ENCODE peak calls at places on chromosomes 1 and 21, in five cellular contexts. One of them, this sample, is unnamed.

GRCh38 chr1:34806396-34806795 is 13.6 kb downstream of the GJA4 start:
- DNase-seq in fibroblast of lung: no peak
- DNase-seq in GM12864: no peak
- DNase-seq in fibroblast of mammary gland: no peak
- DNase-seq in breast epithelium: no peak
- DNase-seq in this sample: no peak

GRCh38 chr1:54278941-54279422 is 79.0 kb downstream of the MRPL37 start:
- DNase-seq in fibroblast of lung: peak; percentile 28
- DNase-seq in GM12864: no peak
- DNase-seq in fibroblast of mammary gland: no peak
- DNase-seq in breast epithelium: no peak
- DNase-seq in this sample: no peak

GRCh38 chr1:98119793-98120192 is 199.0 kb upstream of the DPYD start:
- DNase-seq in fibroblast of lung: peak; percentile 13
- DNase-seq in GM12864: no peak
- DNase-seq in fibroblast of mammary gland: peak; percentile 17
- DNase-seq in breast epithelium: no peak
- DNase-seq in this sample: no peak

GRCh38 chr1:236394016-236394481 is at the start of gene EDARADD:
- DNase-seq in fibroblast of lung: no peak
- DNase-seq in GM12864: no peak
- DNase-seq in fibroblast of mammary gland: peak; percentile 31
- DNase-seq in breast epithelium: no peak
- DNase-seq in this sample: no peak

GRCh38 chr1:225694151-225694603 is 41.3 kb upstream of the ENAH start:
- DNase-seq in fibroblast of lung: peak; percentile 56
- DNase-seq in GM12864: no peak
- DNase-seq in fibroblast of mammary gland: no peak
- DNase-seq in breast epithelium: no peak
- DNase-seq in this sample: no peak

GRCh38 chr1:156103521-156103947 is 11.0 kb upstream of the LMNA start:
- DNase-seq in fibroblast of lung: peak; percentile 68
- DNase-seq in GM12864: no peak
- DNase-seq in fibroblast of mammary gland: peak; percentile 80
- DNase-seq in breast epithelium: no peak
- DNase-seq in this sample: no peak

GRCh38 chr1:226954777-226955176 is 14.7 kb downstream of the COQ8A start:
- DNase-seq in fibroblast of lung: no peak
- DNase-seq in GM12864: no peak
- DNase-seq in fibroblast of mammary gland: no peak
- DNase-seq in breast epithelium: no peak
- DNase-seq in this sample: no peak

GRCh38 chr1:234515411-234515810 is 36.4 kb upstream of the TARBP1 start:
- DNase-seq in fibroblast of lung: peak; percentile 51
- DNase-seq in GM12864: no peak
- DNase-seq in fibroblast of mammary gland: peak; percentile 71
- DNase-seq in breast epithelium: no peak
- DNase-seq in this sample: no peak

GRCh38 chr1:118947790-118948189 is 40.4 kb downstream of the TBX15 start:
- DNase-seq in fibroblast of lung: peak; percentile 77
- DNase-seq in GM12864: no peak
- DNase-seq in fibroblast of mammary gland: peak; percentile 99
- DNase-seq in breast epithelium: no peak
- DNase-seq in this sample: no peak

GRCh38 chr1:234212764-234213406 is 160.4 kb upstream of the COA6 start:
- DNase-seq in fibroblast of lung: peak; percentile 3
- DNase-seq in GM12864: peak; percentile 39
- DNase-seq in fibroblast of mammary gland: peak; percentile 25
- DNase-seq in breast epithelium: no peak
- DNase-seq in this sample: no peak

GRCh38 chr1:31621498-31621820 is 4.0 kb downstream of the HCRTR1 start:
- DNase-seq in fibroblast of lung: no peak
- DNase-seq in GM12864: no peak
- DNase-seq in fibroblast of mammary gland: no peak
- DNase-seq in breast epithelium: no peak
- DNase-seq in this sample: no peak

GRCh38 chr1:41935226-41935625 is 16.5 kb upstream of the HIVEP3 start:
- DNase-seq in fibroblast of lung: peak; percentile 39
- DNase-seq in GM12864: no peak
- DNase-seq in fibroblast of mammary gland: peak; percentile 72
- DNase-seq in breast epithelium: no peak
- DNase-seq in this sample: no peak

GRCh38 chr1:165837838-165838364 is 10.5 kb downstream of the UCK2 start:
- DNase-seq in fibroblast of lung: peak; percentile 23
- DNase-seq in GM12864: no peak
- DNase-seq in fibroblast of mammary gland: no peak
- DNase-seq in breast epithelium: no peak
- DNase-seq in this sample: no peak

GRCh38 chr21:29585462-29585861 is 286.7 kb downstream of the BACH1 start:
- DNase-seq in fibroblast of lung: no peak
- DNase-seq in GM12864: no peak
- DNase-seq in fibroblast of mammary gland: no peak
- DNase-seq in breast epithelium: no peak
- DNase-seq in this sample: no peak

GRCh38 chr21:31665397-31665796 is 5.9 kb downstream of the SOD1 start:
- DNase-seq in fibroblast of lung: no peak
- DNase-seq in GM12864: no peak
- DNase-seq in fibroblast of mammary gland: peak; percentile 50
- DNase-seq in breast epithelium: no peak
- DNase-seq in this sample: no peak

GRCh38 chr1:228077565-228078330 is 4.8 kb upstream of the ARF1 start:
- DNase-seq in fibroblast of lung: no peak
- DNase-seq in GM12864: no peak
- DNase-seq in fibroblast of mammary gland: no peak
- DNase-seq in breast epithelium: no peak
- DNase-seq in this sample: no peak

GRCh38 chr1:25456502-25456901 is 25.8 kb downstream of the MACO1 start:
- DNase-seq in fibroblast of lung: no peak
- DNase-seq in GM12864: no peak
- DNase-seq in fibroblast of mammary gland: no peak
- DNase-seq in breast epithelium: no peak
- DNase-seq in this sample: no peak

GRCh38 chr1:53043271-53043670 is 18.7 kb upstream of the PODN start:
- DNase-seq in fibroblast of lung: peak; percentile 47
- DNase-seq in GM12864: no peak
- DNase-seq in fibroblast of mammary gland: peak; percentile 83
- DNase-seq in breast epithelium: no peak
- DNase-seq in this sample: no peak

GRCh38 chr1:110647254-110647891 is 27.4 kb downstream of the KCNA3 start:
- DNase-seq in fibroblast of lung: peak; percentile 96
- DNase-seq in GM12864: no peak
- DNase-seq in fibroblast of mammary gland: peak; percentile 22
- DNase-seq in breast epithelium: no peak
- DNase-seq in this sample: no peak

GRCh38 chr1:234722904-234723588 is 113.1 kb upstream of the IRF2BP2 start:
- DNase-seq in fibroblast of lung: peak; percentile 92
- DNase-seq in GM12864: no peak
- DNase-seq in fibroblast of mammary gland: peak; percentile 97
- DNase-seq in breast epithelium: peak; percentile 66
- DNase-seq in this sample: no peak

GRCh38 chr1:33561576-33561975 is 89.1 kb downstream of the ZSCAN20 start:
- DNase-seq in fibroblast of lung: no peak
- DNase-seq in GM12864: no peak
- DNase-seq in fibroblast of mammary gland: no peak
- DNase-seq in breast epithelium: no peak
- DNase-seq in this sample: no peak

GRCh38 chr1:218164930-218165686 is 120.0 kb upstream of the RRP15 start:
- DNase-seq in fibroblast of lung: peak; percentile 11
- DNase-seq in GM12864: no peak
- DNase-seq in fibroblast of mammary gland: no peak
- DNase-seq in breast epithelium: no peak
- DNase-seq in this sample: peak; percentile 19

GRCh38 chr21:42861311-42862122 is 17.8 kb downstream of the WDR4 start:
- DNase-seq in fibroblast of lung: no peak
- DNase-seq in GM12864: no peak
- DNase-seq in fibroblast of mammary gland: no peak
- DNase-seq in breast epithelium: no peak
- DNase-seq in this sample: no peak

GRCh38 chr1:217435159-217435558 is 195.7 kb downstream of the GPATCH2 start:
- DNase-seq in fibroblast of lung: no peak
- DNase-seq in GM12864: no peak
- DNase-seq in fibroblast of mammary gland: no peak
- DNase-seq in breast epithelium: no peak
- DNase-seq in this sample: no peak

GRCh38 chr1:24725209-24725651 is 20.0 kb upstream of the CLIC4 start:
- DNase-seq in fibroblast of lung: no peak
- DNase-seq in GM12864: no peak
- DNase-seq in fibroblast of mammary gland: no peak
- DNase-seq in breast epithelium: no peak
- DNase-seq in this sample: no peak

GRCh38 chr1:61441723-61442262 is 283.1 kb downstream of the TM2D1 start:
- DNase-seq in fibroblast of lung: peak; percentile 90
- DNase-seq in GM12864: no peak
- DNase-seq in fibroblast of mammary gland: peak; percentile 97
- DNase-seq in breast epithelium: no peak
- DNase-seq in this sample: no peak

GRCh38 chr1:85109475-85109874 is 61.2 kb upstream of the MCOLN3 start:
- DNase-seq in fibroblast of lung: peak; percentile 82
- DNase-seq in GM12864: no peak
- DNase-seq in fibroblast of mammary gland: peak; percentile 70
- DNase-seq in breast epithelium: peak; percentile 56
- DNase-seq in this sample: no peak

GRCh38 chr1:214590696-214591095 is 12.3 kb upstream of the CENPF start:
- DNase-seq in fibroblast of lung: no peak
- DNase-seq in GM12864: no peak
- DNase-seq in fibroblast of mammary gland: no peak
- DNase-seq in breast epithelium: no peak
- DNase-seq in this sample: no peak
- TF ChIP-seq CTCF in fibroblast of lung: no peak
- TF ChIP-seq CTCF in GM12864: no peak
- TF ChIP-seq CTCF in fibroblast of mammary gland: no peak
- TF ChIP-seq CTCF in breast epithelium: no peak
- TF ChIP-seq CTCF in this sample: no peak

GRCh38 chr1:94937820-94938219 is 10.9 kb upstream of the CNN3 start:
- DNase-seq in fibroblast of lung: no peak
- DNase-seq in GM12864: no peak
- DNase-seq in fibroblast of mammary gland: no peak
- DNase-seq in breast epithelium: no peak
- DNase-seq in this sample: no peak

GRCh38 chr1:94936861-94937620 is 10.1 kb upstream of the CNN3 start:
- DNase-seq in fibroblast of lung: no peak
- DNase-seq in GM12864: no peak
- DNase-seq in fibroblast of mammary gland: no peak
- DNase-seq in breast epithelium: no peak
- DNase-seq in this sample: no peak

GRCh38 chr1:94947453-94947852 is 20.5 kb upstream of the CNN3 start:
- DNase-seq in fibroblast of lung: peak; percentile 79
- DNase-seq in GM12864: no peak
- DNase-seq in fibroblast of mammary gland: peak; percentile 73
- DNase-seq in breast epithelium: no peak
- DNase-seq in this sample: no peak

GRCh38 chr1:94940738-94941137 is 13.8 kb upstream of the CNN3 start:
- DNase-seq in fibroblast of lung: no peak
- DNase-seq in GM12864: no peak
- DNase-seq in fibroblast of mammary gland: no peak
- DNase-seq in breast epithelium: no peak
- DNase-seq in this sample: no peak

DNA sequence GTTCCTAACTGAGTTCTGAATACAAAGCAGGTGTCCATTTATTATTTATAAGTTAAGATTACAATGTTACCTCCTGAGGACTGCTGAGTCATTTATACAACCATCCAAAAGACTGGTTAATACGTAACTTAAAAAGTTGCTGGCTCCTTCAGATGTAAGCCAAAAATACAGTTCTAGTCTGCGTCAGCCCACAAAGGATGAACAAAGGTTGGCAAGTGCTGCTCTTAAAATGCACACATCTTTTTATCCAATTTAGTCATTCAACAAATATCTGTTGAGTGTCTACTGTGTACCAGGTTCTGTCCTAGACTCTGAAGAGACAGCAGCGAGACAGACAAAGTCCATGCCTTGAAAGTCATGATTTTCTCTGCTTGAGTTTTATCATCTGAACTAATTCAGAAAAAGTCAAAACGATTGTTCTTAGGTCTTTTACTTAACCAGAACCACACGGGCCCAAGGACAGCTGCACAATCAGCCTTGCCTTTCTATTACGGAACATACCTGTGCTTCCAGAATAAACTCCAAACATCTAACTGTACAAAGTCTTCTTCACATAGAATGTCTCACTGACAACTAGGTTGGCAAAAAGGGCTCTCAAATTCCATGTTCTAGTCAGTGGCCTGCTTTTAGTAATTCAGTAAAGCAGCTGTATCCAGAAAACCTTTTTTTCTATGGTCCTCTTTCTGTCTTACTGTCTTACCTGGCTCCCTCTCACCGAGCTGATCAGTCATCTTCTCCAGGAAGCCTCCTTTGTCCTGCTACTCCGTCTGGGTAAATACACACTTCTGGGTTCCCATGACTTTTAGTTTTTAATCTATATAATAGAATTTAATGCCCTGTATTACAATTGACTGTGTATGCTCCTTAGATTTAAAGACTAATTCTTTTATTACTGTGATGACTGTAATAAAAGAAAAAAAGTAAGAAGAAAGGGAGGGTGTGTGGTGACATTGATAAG is 15.5 kb upstream of the CNN3 start:
- DNase-seq in fibroblast of lung: no peak
- DNase-seq in GM12864: no peak
- DNase-seq in fibroblast of mammary gland: peak; percentile 76
- DNase-seq in breast epithelium: no peak
- DNase-seq in this sample: no peak
- H3K4me3 ChIP-seq in fibroblast of lung: no peak overlapping the region
- H3K4me3 ChIP-seq in GM12864: no peak overlapping the region
- H3K4me3 ChIP-seq in fibroblast of mammary gland: no peak overlapping the region
- H3K4me3 ChIP-seq in breast epithelium: no peak overlapping the region
- H3K4me3 ChIP-seq in this sample: no peak overlapping the region

DNA sequence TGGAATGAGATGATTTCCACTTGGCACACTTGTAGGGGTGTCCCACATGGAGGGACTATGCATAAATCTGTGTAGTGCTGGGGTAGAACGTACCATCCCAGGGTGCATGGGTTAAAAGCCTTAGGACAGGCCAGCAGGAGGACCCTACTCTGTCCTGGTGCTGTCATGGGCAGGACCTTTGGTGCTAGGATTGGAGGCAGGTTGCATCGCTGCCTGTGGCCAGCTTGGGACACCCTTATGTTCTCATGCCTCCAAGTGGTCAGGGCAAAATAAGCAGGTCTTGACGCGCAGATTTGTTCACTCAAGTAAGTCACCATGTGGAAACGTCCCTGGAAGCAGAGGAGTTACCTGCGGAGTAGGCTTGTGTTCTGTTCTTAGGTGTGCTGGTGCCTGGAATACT is 49.5 kb upstream of the RAB3GAP2 start:
- DNase-seq in fibroblast of lung: no peak
- DNase-seq in GM12864: no peak
- DNase-seq in fibroblast of mammary gland: no peak
- DNase-seq in breast epithelium: no peak
- DNase-seq in this sample: no peak
- TF ChIP-seq CTCF in fibroblast of lung: no peak
- TF ChIP-seq CTCF in GM12864: no peak
- TF ChIP-seq CTCF in fibroblast of mammary gland: no peak
- TF ChIP-seq CTCF in breast epithelium: no peak
- TF ChIP-seq CTCF in this sample: no peak

DNA sequence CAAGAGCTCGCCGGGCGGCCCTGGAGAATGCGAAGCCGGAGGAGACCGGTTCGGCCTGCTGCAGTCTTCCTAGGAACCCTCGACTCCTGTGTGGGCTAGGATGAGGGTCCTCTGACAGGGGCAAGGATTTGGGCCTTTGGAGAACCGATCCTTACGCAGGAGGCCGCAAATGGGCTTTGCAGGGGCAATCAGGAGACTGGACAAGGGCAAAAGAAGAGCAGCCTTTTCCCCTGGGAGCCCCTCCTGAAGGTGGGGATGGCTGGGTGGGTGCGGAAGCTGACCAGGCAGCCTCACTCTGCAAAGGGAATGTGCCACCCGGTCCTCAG is 111.6 kb downstream of the NAV1 start:
- DNase-seq in fibroblast of lung: no peak
- DNase-seq in GM12864: no peak
- DNase-seq in fibroblast of mammary gland: no peak
- DNase-seq in breast epithelium: no peak
- DNase-seq in this sample: no peak
- H3K4me3 ChIP-seq in fibroblast of lung: peak overlapping the region; percentile 80
- H3K4me3 ChIP-seq in GM12864: no peak overlapping the region
- H3K4me3 ChIP-seq in fibroblast of mammary gland: peak overlapping the region; percentile 83
- H3K4me3 ChIP-seq in breast epithelium: peak overlapping the region; percentile 80
- H3K4me3 ChIP-seq in this sample: no peak overlapping the region